ENCODE peak calls at places on chromosomes 2 and 18, in four cellular contexts. M, F, V and W are unnamed samples.

GRCh38 chr18:30889582-30890301 is 152.8 kb downstream of the DSC3 start:
- DNase-seq in M (peak), F (no peak), V (no peak), W (no peak)

GRCh38 chr2:191845248-191845715 is 1.6 kb downstream of the CAVIN2 start:
- DNase-seq in M (peak), F (no peak), V (no peak), W (no peak)

GRCh38 chr18:845152-845819 is 33.2 kb upstream of the YES1 start:
- DNase-seq in M (peak), F (no peak), V (no peak), W (no peak)

GRCh38 chr2:239322414-239323086 is 78.3 kb downstream of the HDAC4 start:
- DNase-seq in M (peak), F (no peak), V (no peak), W (no peak)

GRCh38 chr18:23357992-23358594 is 95.0 kb upstream of the RIOK3 start:
- DNase-seq in M (no peak), F (no peak), V (no peak), W (no peak)

GRCh38 chr18:31942301-31942998 is 478 bp downstream of the TRAPPC8 start:
- DNase-seq in M (peak), F (peak), V (peak), W (peak)

GRCh38 chr2:240920783-240921231 is 14.7 kb downstream of the CROCC2 start:
- DNase-seq in M (peak), F (no peak), V (no peak), W (no peak)

GRCh38 chr2:233849607-233850271 is 4.6 kb downstream of the HJURP start:
- DNase-seq in M (no peak), F (no peak), V (no peak), W (no peak)

GRCh38 chr18:3821524-3821923 is 371.6 kb downstream of the TGIF1 start:
- DNase-seq in M (no peak), F (no peak), V (no peak), W (no peak)

GRCh38 chr2:233513953-233514655 is 52.5 kb downstream of the USP40 start:
- DNase-seq in M (no peak), F (no peak), V (no peak), W (no peak)

GRCh38 chr2:167749641-167750040 is 497.8 kb downstream of the STK39 start:
- DNase-seq in M (no peak), F (no peak), V (no peak), W (no peak)

GRCh38 chr2:59761966-59762365 is 791.5 kb downstream of the BCL11A start:
- DNase-seq in M (no peak), F (no peak), V (no peak), W (no peak)

GRCh38 chr2:232235716-232236115 is 142.8 kb upstream of the ALPP start:
- DNase-seq in M (peak), F (no peak), V (no peak), W (no peak)

GRCh38 chr2:237222178-237222577 is 136.5 kb downstream of the COPS8 start:
- DNase-seq in M (no peak), F (no peak), V (no peak), W (no peak)

GRCh38 chr2:48508461-48509124 is 21.4 kb upstream of the STON1 start:
- DNase-seq in M (peak), F (peak), V (no peak), W (no peak)

GRCh38 chr2:121128741-121129659 is 156.0 kb downstream of the TFCP2L1 start:
- DNase-seq in M (peak), F (peak), V (no peak), W (no peak)

GRCh38 chr2:97747716-97748115 is 34.3 kb downstream of the ZAP70 start:
- DNase-seq in M (peak), F (no peak), V (no peak), W (no peak)

GRCh38 chr2:88602022-88602421 is 25.2 kb downstream of the EIF2AK3 start:
- DNase-seq in M (no peak), F (no peak), V (no peak), W (no peak)

GRCh38 chr2:98601532-98602132 is 6.7 kb downstream of the COA5 start:
- DNase-seq in M (peak), F (no peak), V (no peak), W (peak)

GRCh38 chr2:232486558-232487384 is 863 bp downstream of the ECEL1 start:
- DNase-seq in M (no peak), F (no peak), V (no peak), W (no peak)

GRCh38 chr2:230130668-230131364 is 62.1 kb upstream of the SLC16A14 start:
- DNase-seq in M (peak), F (no peak), V (no peak), W (no peak)

GRCh38 chr2:55842009-55842408 is 81.6 kb downstream of the EFEMP1 start:
- DNase-seq in M (peak), F (no peak), V (no peak), W (no peak)

GRCh38 chr2:120818441-120818920 is 82.8 kb downstream of the GLI2 start:
- DNase-seq in M (no peak), F (no peak), V (no peak), W (no peak)

GRCh38 chr2:5140367-5140766 is 551.8 kb upstream of the SOX11 start:
- DNase-seq in M (no peak), F (no peak), V (no peak), W (no peak)

GRCh38 chr2:176490061-176490861 is 221.0 kb downstream of the MTX2 start:
- DNase-seq in M (peak), F (no peak), V (no peak), W (no peak)